ENCODE peak calls at places on chromosomes 5 and 9, in seven cellular contexts. Y is choroid plexus epithelial cell, R is brain microvascular endothelial cell, O is A549, K is ovary, I is mammary epithelial cell, W is testis. L is an unnamed sample.
A peak's percentile ranks its signal among the peaks of the same experiment; 100 is the strongest.

GRCh38 chr5:151685749-151686672 is 704 bp downstream of the SPARC start:
- DNase-seq in Y (peak; percentile 30), R (no peak), O (no peak), K (no peak), I (no peak), W (no peak), L (no peak)

GRCh38 chr5:102713682-102714231 is 41.3 kb upstream of the PAM start:
- DNase-seq in Y (peak; percentile 9), R (no peak), O (no peak), K (no peak), I (no peak), W (no peak), L (peak; percentile 0)

GRCh38 chr5:97071101-97071500 is 71.3 kb downstream of the LIX1 start:
- DNase-seq in Y (no peak), R (no peak), O (no peak), K (peak; percentile 11), I (no peak), W (no peak), L (no peak)

GRCh38 chr9:86816868-86817267 is 130.4 kb downstream of the GAS1 start:
- DNase-seq in Y (no peak), R (no peak), O (no peak), K (no peak), I (no peak), W (no peak), L (no peak)

GRCh38 chr9:106675780-106676179 is 187.2 kb upstream of the ZNF462 start:
- DNase-seq in Y (no peak), R (no peak), O (no peak), K (no peak), I (peak; percentile 5), W (no peak), L (no peak)

GRCh38 chr9:126952180-126952960 is 37.8 kb downstream of the RALGPS1 start:
- DNase-seq in Y (no peak), R (no peak), O (no peak), K (peak; percentile 22), I (no peak), W (no peak), L (no peak)

GRCh38 chr9:34493972-34494535 is 28.7 kb downstream of the ENHO start:
- DNase-seq in Y (peak; percentile 61), R (peak; percentile 22), O (peak; percentile 19), K (peak; percentile 30), I (peak; percentile 19), W (peak; percentile 55), L (no peak)

GRCh38 chr9:107633375-107633774 is 143.8 kb upstream of the KLF4 start:
- DNase-seq in Y (no peak), R (no peak), O (no peak), K (no peak), I (no peak), W (no peak), L (no peak)

GRCh38 chr9:121825481-121825830 is 174.0 kb downstream of the DAB2IP start:
- DNase-seq in Y (no peak), R (no peak), O (no peak), K (no peak), I (no peak), W (peak; percentile 9), L (no peak)

GRCh38 chr9:64773491-64773931 is 511.5 kb downstream of the FOXD4L5 start:
- DNase-seq in Y (no peak), R (no peak), O (no peak), K (no peak), I (no peak), W (no peak), L (no peak)
- H3K4me3 ChIP-seq in Y (peak overlapping the region; percentile 33), R (peak overlapping the region; percentile 32), O (peak overlapping the region; percentile 56), K (peak overlapping the region; percentile 27), I (peak overlapping the region; percentile 43), W (peak overlapping the region; percentile 23), L (peak overlapping the region; percentile 16)

DNA sequence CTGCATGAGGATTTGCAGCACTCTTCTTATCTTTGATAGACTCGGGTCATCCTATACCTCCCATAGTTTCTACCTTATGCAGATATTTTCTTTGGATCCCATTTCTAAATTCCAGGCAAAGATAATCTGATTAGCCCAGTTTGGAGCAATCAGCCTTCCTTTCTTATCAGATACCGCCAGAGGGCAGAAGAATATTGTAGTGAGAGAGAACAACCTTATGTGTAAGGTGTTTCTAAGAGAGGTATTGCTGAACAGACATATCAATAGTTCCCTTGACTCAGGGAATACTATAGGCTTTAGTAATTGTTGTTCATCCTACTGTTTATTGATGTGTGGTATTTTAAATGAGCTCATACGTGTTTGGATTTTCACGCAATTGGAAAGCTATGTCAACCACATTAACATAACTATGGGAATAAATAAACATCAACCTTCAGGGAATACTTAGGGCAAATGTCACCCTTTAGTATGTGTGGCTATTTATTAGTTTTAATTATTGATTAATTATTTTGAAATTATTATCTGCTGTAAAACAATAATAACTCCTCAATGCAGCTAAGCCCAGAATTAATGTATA is 1435.2 kb upstream of the CDH9 start:
- DNase-seq in Y (peak; percentile 78), R (peak; percentile 24), O (peak; percentile 34), K (no peak), I (peak; percentile 8), W (no peak), L (no peak)
- TF ChIP-seq CTCF in Y (peak; percentile 77), R (peak; percentile 38), O (peak; percentile 30), K (no peak), I (no peak), W (no peak), L (no peak)

GRCh38 chr9:5900622-5901021 is 9.9 kb downstream of the MLANA start:
- DNase-seq in Y (no peak), R (no peak), O (no peak), K (no peak), I (no peak), W (no peak), L (no peak)
- H3K4me3 ChIP-seq in Y (no peak overlapping the region), R (no peak overlapping the region), O (no peak overlapping the region), K (no peak overlapping the region), I (no peak overlapping the region), W (no peak overlapping the region), L (no peak overlapping the region)

GRCh38 chr5:179974946-179975712 is 67.4 kb upstream of the TBC1D9B start:
- DNase-seq in Y (peak; percentile 37), R (no peak), O (peak; percentile 46), K (no peak), I (no peak), W (peak; percentile 54), L (peak; percentile 44)
- TF ChIP-seq CTCF in Y (peak; percentile 57), R (peak; percentile 68), O (peak; percentile 45), K (no peak), I (peak; percentile 7), W (peak; percentile 27), L (peak; percentile 85)